ENCODE peak calls at places on chromosomes 1 and 21, in six cellular contexts. One of them, this sample, is unnamed.

GRCh38 chr1:25724986-25725385 is 75.0 kb upstream of the SELENON start:
- DNase-seq in thoracic aorta: no peak
- DNase-seq in RWPE2: no peak
- DNase-seq in astrocyte: no peak
- DNase-seq in testis: no peak
- DNase-seq in H9: no peak
- DNase-seq in this sample: no peak

GRCh38 chr1:109398343-109399225 is 866 bp upstream of the SORT1 start:
- DNase-seq in astrocyte: no peak
- DNase-seq in testis: no peak
- DNase-seq in H9: no peak
- DNase-seq in RWPE2: no peak
- DNase-seq in thoracic aorta: no peak
- DNase-seq in this sample: peak; percentile 23

GRCh38 chr1:217260676-217261075 is 370.2 kb downstream of the GPATCH2 start:
- DNase-seq in H9: no peak
- DNase-seq in testis: no peak
- DNase-seq in RWPE2: no peak
- DNase-seq in thoracic aorta: no peak
- DNase-seq in astrocyte: no peak
- DNase-seq in this sample: no peak

GRCh38 chr1:43706598-43707190 is 642 bp upstream of the ST3GAL3 start:
- DNase-seq in RWPE2: no peak
- DNase-seq in astrocyte: no peak
- DNase-seq in testis: no peak
- DNase-seq in H9: peak; percentile 72
- DNase-seq in thoracic aorta: no peak
- DNase-seq in this sample: peak; percentile 27

GRCh38 chr1:236108027-236108648 is 34.2 kb upstream of the GPR137B start:
- DNase-seq in thoracic aorta: no peak
- DNase-seq in testis: no peak
- DNase-seq in astrocyte: no peak
- DNase-seq in RWPE2: no peak
- DNase-seq in H9: no peak
- DNase-seq in this sample: no peak

GRCh38 chr1:146051452-146051852 is 29.9 kb upstream of the HJV start:
- DNase-seq in H9: no peak
- DNase-seq in astrocyte: no peak
- DNase-seq in testis: no peak
- DNase-seq in RWPE2: no peak
- DNase-seq in thoracic aorta: no peak
- DNase-seq in this sample: no peak

GRCh38 chr1:109239580-109240068 is 9.7 kb upstream of the CELSR2 start:
- DNase-seq in testis: peak; percentile 53
- DNase-seq in thoracic aorta: no peak
- DNase-seq in RWPE2: no peak
- DNase-seq in astrocyte: no peak
- DNase-seq in H9: peak; percentile 89
- DNase-seq in this sample: no peak

GRCh38 chr1:96962807-96963206 is 241.2 kb downstream of the PTBP2 start:
- DNase-seq in thoracic aorta: no peak
- DNase-seq in H9: no peak
- DNase-seq in testis: no peak
- DNase-seq in astrocyte: peak; percentile 87
- DNase-seq in RWPE2: no peak
- DNase-seq in this sample: no peak

GRCh38 chr1:91578320-91579109 is 77.9 kb downstream of the CDC7 start:
- DNase-seq in H9: no peak
- DNase-seq in RWPE2: no peak
- DNase-seq in thoracic aorta: no peak
- DNase-seq in astrocyte: no peak
- DNase-seq in testis: no peak
- DNase-seq in this sample: no peak

GRCh38 chr1:74703386-74704182 is 29.3 kb downstream of the CRYZ start:
- DNase-seq in thoracic aorta: no peak
- DNase-seq in H9: no peak
- DNase-seq in testis: no peak
- DNase-seq in astrocyte: no peak
- DNase-seq in RWPE2: no peak
- DNase-seq in this sample: no peak

GRCh38 chr1:9835758-9836631 is 12.2 kb upstream of the CLSTN1 start:
- DNase-seq in astrocyte: no peak
- DNase-seq in testis: peak; percentile 78
- DNase-seq in RWPE2: peak; percentile 96
- DNase-seq in thoracic aorta: no peak
- DNase-seq in H9: peak; percentile 80
- DNase-seq in this sample: peak; percentile 68

GRCh38 chr21:45454924-45455315 is 50.0 kb downstream of the COL18A1 start:
- DNase-seq in testis: no peak
- DNase-seq in astrocyte: no peak
- DNase-seq in H9: no peak
- DNase-seq in thoracic aorta: no peak
- DNase-seq in RWPE2: no peak
- DNase-seq in this sample: no peak

GRCh38 chr1:241823925-241824324 is 24.1 kb upstream of the EXO1 start:
- DNase-seq in thoracic aorta: no peak
- DNase-seq in RWPE2: no peak
- DNase-seq in testis: no peak
- DNase-seq in H9: no peak
- DNase-seq in astrocyte: no peak
- DNase-seq in this sample: no peak

GRCh38 chr1:2412773-2413494 is 570 bp upstream of the PEX10 start:
- DNase-seq in RWPE2: no peak
- DNase-seq in thoracic aorta: no peak
- DNase-seq in astrocyte: no peak
- DNase-seq in testis: no peak
- DNase-seq in H9: no peak
- DNase-seq in this sample: no peak

GRCh38 chr1:212633144-212633543 is 24.6 kb downstream of the ATF3 start:
- DNase-seq in H9: no peak
- DNase-seq in astrocyte: no peak
- DNase-seq in thoracic aorta: no peak
- DNase-seq in RWPE2: no peak
- DNase-seq in testis: no peak
- DNase-seq in this sample: no peak

GRCh38 chr1:234731371-234732085 is 121.5 kb upstream of the IRF2BP2 start:
- DNase-seq in testis: no peak
- DNase-seq in H9: no peak
- DNase-seq in astrocyte: peak; percentile 92
- DNase-seq in thoracic aorta: no peak
- DNase-seq in RWPE2: no peak
- DNase-seq in this sample: no peak

GRCh38 chr1:32405672-32406467 is 11.6 kb upstream of the BSDC1 start:
- DNase-seq in RWPE2: no peak
- DNase-seq in H9: no peak
- DNase-seq in thoracic aorta: no peak
- DNase-seq in testis: no peak
- DNase-seq in astrocyte: no peak
- DNase-seq in this sample: no peak

GRCh38 chr1:203186446-203187305 is at the start of gene CHI3L1:
- DNase-seq in thoracic aorta: no peak
- DNase-seq in H9: no peak
- DNase-seq in RWPE2: no peak
- DNase-seq in astrocyte: no peak
- DNase-seq in testis: peak; percentile 59
- DNase-seq in this sample: no peak

GRCh38 chr1:200874694-200875093 is 1.9 kb downstream of the GPR25 start:
- DNase-seq in H9: no peak
- DNase-seq in thoracic aorta: no peak
- DNase-seq in RWPE2: no peak
- DNase-seq in testis: no peak
- DNase-seq in astrocyte: no peak
- DNase-seq in this sample: no peak

GRCh38 chr1:164855930-164856329 is 296.9 kb downstream of the PBX1 start:
- DNase-seq in thoracic aorta: no peak
- DNase-seq in H9: no peak
- DNase-seq in RWPE2: no peak
- DNase-seq in astrocyte: no peak
- DNase-seq in testis: no peak
- DNase-seq in this sample: no peak

GRCh38 chr1:17844146-17844826 is 89.2 kb downstream of the ACTL8 start:
- DNase-seq in H9: no peak
- DNase-seq in testis: no peak
- DNase-seq in astrocyte: no peak
- DNase-seq in thoracic aorta: no peak
- DNase-seq in RWPE2: no peak
- DNase-seq in this sample: no peak

DNA sequence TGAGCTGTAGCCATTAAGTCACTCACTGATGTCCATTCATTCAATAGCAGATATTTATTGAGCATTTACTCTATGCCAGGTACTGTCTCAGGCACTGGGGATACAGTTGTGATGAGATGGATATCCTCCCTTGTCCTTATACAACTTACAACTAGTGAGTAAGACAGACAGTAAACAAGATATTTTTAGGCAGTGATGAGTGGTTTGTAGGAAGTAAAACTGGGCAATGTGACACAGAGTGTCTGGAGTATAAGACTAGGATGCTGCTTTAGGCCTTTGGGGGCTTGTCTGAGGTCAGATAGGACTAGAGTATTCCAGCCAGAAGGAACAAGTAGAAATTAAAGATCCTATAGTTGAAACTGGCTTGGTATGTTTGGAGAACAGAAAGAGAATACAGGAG is 41.4 kb downstream of the NOS1AP start:
- DNase-seq in RWPE2: no peak
- DNase-seq in testis: no peak
- DNase-seq in astrocyte: no peak
- DNase-seq in H9: no peak
- DNase-seq in thoracic aorta: no peak
- DNase-seq in this sample: no peak
- H3K27me3 ChIP-seq in RWPE2: no peaks in the 10 kb centered on the region
- H3K27me3 ChIP-seq in testis: no peaks in the 10 kb centered on the region
- H3K27me3 ChIP-seq in astrocyte: no peaks in the 10 kb centered on the region
- H3K27me3 ChIP-seq in H9: no peaks in the 10 kb centered on the region
- H3K27me3 ChIP-seq in thoracic aorta: no peaks in the 10 kb centered on the region
- H3K27me3 ChIP-seq in this sample: no peaks in the 10 kb centered on the region

GRCh38 chr1:98991127-98992003 is 13.3 kb downstream of the PLPPR5 start:
- DNase-seq in H9: no peak
- DNase-seq in testis: no peak
- DNase-seq in thoracic aorta: no peak
- DNase-seq in astrocyte: peak; percentile 95
- DNase-seq in RWPE2: no peak
- DNase-seq in this sample: no peak
- TF ChIP-seq CTCF in H9: peak; percentile 69
- TF ChIP-seq CTCF in testis: no peak
- TF ChIP-seq CTCF in thoracic aorta: no peak
- TF ChIP-seq CTCF in astrocyte: peak; percentile 42
- TF ChIP-seq CTCF in RWPE2: peak; percentile 45
- TF ChIP-seq CTCF in this sample: peak; percentile 14

DNA sequence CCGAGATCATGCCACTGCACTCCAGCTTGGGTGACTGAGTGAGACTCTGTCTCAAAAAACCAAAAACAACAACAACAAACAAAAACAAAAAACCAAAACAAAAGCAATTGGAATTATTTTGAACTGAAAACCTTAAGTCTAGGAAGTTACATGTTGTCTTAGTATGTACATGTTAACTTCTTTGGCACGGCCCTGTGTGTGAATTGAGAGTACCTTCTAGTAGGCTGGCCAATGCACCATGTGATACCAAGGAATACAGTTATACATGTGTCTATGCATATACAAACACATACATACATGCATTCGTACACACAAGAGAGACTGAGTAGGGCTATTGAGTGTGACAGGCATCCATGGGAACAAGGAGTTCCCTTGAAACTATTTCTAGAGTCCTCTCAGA is 18.6 kb downstream of the TPTE start:
- DNase-seq in H9: no peak
- DNase-seq in testis: no peak
- DNase-seq in thoracic aorta: no peak
- DNase-seq in astrocyte: no peak
- DNase-seq in RWPE2: no peak
- DNase-seq in this sample: no peak
- H3K9me3 ChIP-seq in H9: peaks cover 83% of the 10 kb centered on the region
- H3K9me3 ChIP-seq in testis: no peaks in the 10 kb centered on the region
- H3K9me3 ChIP-seq in thoracic aorta: peaks cover 3% of the 10 kb centered on the region
- H3K9me3 ChIP-seq in astrocyte: peaks cover 7% of the 10 kb centered on the region
- H3K9me3 ChIP-seq in RWPE2: no peaks in the 10 kb centered on the region
- H3K9me3 ChIP-seq in this sample: peaks cover 5% of the 10 kb centered on the region

GRCh38 chr1:69861641-69862040 is 293.9 kb downstream of the LRRC7 start:
- DNase-seq in H9: no peak
- DNase-seq in testis: no peak
- DNase-seq in astrocyte: no peak
- DNase-seq in RWPE2: no peak
- DNase-seq in thoracic aorta: no peak
- DNase-seq in this sample: no peak

GRCh38 chr1:69863704-69864103 is 296.0 kb downstream of the LRRC7 start:
- DNase-seq in thoracic aorta: no peak
- DNase-seq in RWPE2: no peak
- DNase-seq in astrocyte: no peak
- DNase-seq in testis: no peak
- DNase-seq in H9: no peak
- DNase-seq in this sample: no peak

GRCh38 chr1:69862906-69863305 is 295.2 kb downstream of the LRRC7 start:
- DNase-seq in RWPE2: no peak
- DNase-seq in H9: no peak
- DNase-seq in astrocyte: no peak
- DNase-seq in thoracic aorta: no peak
- DNase-seq in testis: no peak
- DNase-seq in this sample: no peak

GRCh38 chr1:69858534-69858933 is 290.8 kb downstream of the LRRC7 start:
- DNase-seq in testis: no peak
- DNase-seq in thoracic aorta: no peak
- DNase-seq in RWPE2: no peak
- DNase-seq in astrocyte: no peak
- DNase-seq in H9: no peak
- DNase-seq in this sample: no peak
- H3K27me3 ChIP-seq in testis: no peaks in the 10 kb centered on the region
- H3K27me3 ChIP-seq in thoracic aorta: no peaks in the 10 kb centered on the region
- H3K27me3 ChIP-seq in RWPE2: no peaks in the 10 kb centered on the region
- H3K27me3 ChIP-seq in astrocyte: no peaks in the 10 kb centered on the region
- H3K27me3 ChIP-seq in H9: no peaks in the 10 kb centered on the region
- H3K27me3 ChIP-seq in this sample: no peaks in the 10 kb centered on the region

GRCh38 chr1:116881879-116882520 is 27.7 kb upstream of the PTGFRN start:
- DNase-seq in testis: no peak
- DNase-seq in H9: peak; percentile 78
- DNase-seq in thoracic aorta: no peak
- DNase-seq in astrocyte: peak; percentile 62
- DNase-seq in RWPE2: no peak
- DNase-seq in this sample: peak; percentile 38
- TF ChIP-seq CTCF in testis: no peak
- TF ChIP-seq CTCF in H9: peak; percentile 71
- TF ChIP-seq CTCF in thoracic aorta: no peak
- TF ChIP-seq CTCF in astrocyte: no peak
- TF ChIP-seq CTCF in RWPE2: peak; percentile 17
- TF ChIP-seq CTCF in this sample: no peak